ENCODE peak calls at places on chromosomes 13 and 19, in five cellular contexts. One of them, this sample, is unnamed.

GRCh38 chr19:1102407-1103106 is 1.2 kb upstream of the GPX4 start:
- DNase-seq in mesendoderm: peak; percentile 47
- DNase-seq in H1: no peak
- DNase-seq in neuronal stem cell: no peak
- DNase-seq in PC-3: peak; percentile 96
- DNase-seq in this sample: no peak

GRCh38 chr19:54191671-54192453 is 754 bp downstream of the TSEN34 start:
- DNase-seq in mesendoderm: no peak
- DNase-seq in H1: no peak
- DNase-seq in PC-3: no peak
- DNase-seq in neuronal stem cell: no peak
- DNase-seq in this sample: no peak

GRCh38 chr13:46386996-46387851 is at the start of gene RUBCNL:
- DNase-seq in PC-3: peak; percentile 63
- DNase-seq in mesendoderm: peak; percentile 82
- DNase-seq in neuronal stem cell: peak; percentile 57
- DNase-seq in H1: no peak
- DNase-seq in this sample: peak; percentile 84

GRCh38 chr13:106314417-106314816 is 221.0 kb downstream of the EFNB2 start:
- DNase-seq in mesendoderm: peak; percentile 49
- DNase-seq in PC-3: no peak
- DNase-seq in H1: no peak
- DNase-seq in neuronal stem cell: no peak
- DNase-seq in this sample: no peak

GRCh38 chr19:22605275-22606211 is 28.6 kb upstream of the ZNF492 start:
- DNase-seq in mesendoderm: no peak
- DNase-seq in neuronal stem cell: no peak
- DNase-seq in PC-3: no peak
- DNase-seq in H1: no peak
- DNase-seq in this sample: no peak

GRCh38 chr19:35738021-35738886 is 4.0 kb downstream of the IGFLR1 start:
- DNase-seq in mesendoderm: no peak
- DNase-seq in PC-3: no peak
- DNase-seq in H1: no peak
- DNase-seq in neuronal stem cell: no peak
- DNase-seq in this sample: no peak

GRCh38 chr13:32426191-32426980 is 1.5 kb downstream of the N4BP2L1 start:
- DNase-seq in neuronal stem cell: no peak
- DNase-seq in mesendoderm: no peak
- DNase-seq in H1: no peak
- DNase-seq in PC-3: no peak
- DNase-seq in this sample: no peak

GRCh38 chr19:17348700-17349099 is 11.3 kb downstream of the GTPBP3 start:
- DNase-seq in H1: peak; percentile 75
- DNase-seq in neuronal stem cell: peak; percentile 23
- DNase-seq in mesendoderm: peak; percentile 91
- DNase-seq in PC-3: peak; percentile 78
- DNase-seq in this sample: peak; percentile 65

GRCh38 chr13:25992076-25992475 is 59.7 kb downstream of the SHISA2 start:
- DNase-seq in PC-3: peak; percentile 24
- DNase-seq in neuronal stem cell: no peak
- DNase-seq in H1: no peak
- DNase-seq in mesendoderm: no peak
- DNase-seq in this sample: no peak

GRCh38 chr19:12365094-12365371 is 450 bp downstream of the ZNF442 start:
- DNase-seq in PC-3: peak; percentile 18
- DNase-seq in neuronal stem cell: no peak
- DNase-seq in mesendoderm: peak; percentile 46
- DNase-seq in H1: no peak
- DNase-seq in this sample: no peak

GRCh38 chr13:104315606-104316005 is 1249.4 kb upstream of the SLC10A2 start:
- DNase-seq in mesendoderm: no peak
- DNase-seq in H1: no peak
- DNase-seq in PC-3: peak; percentile 88
- DNase-seq in neuronal stem cell: no peak
- DNase-seq in this sample: no peak

GRCh38 chr19:46049597-46049996 is 8.8 kb upstream of the IGFL4 start:
- DNase-seq in PC-3: no peak
- DNase-seq in mesendoderm: peak; percentile 89
- DNase-seq in neuronal stem cell: no peak
- DNase-seq in H1: peak; percentile 27
- DNase-seq in this sample: no peak

GRCh38 chr13:100588350-100589177 is at the start of gene GGACT:
- DNase-seq in H1: peak; percentile 43
- DNase-seq in PC-3: peak; percentile 27
- DNase-seq in neuronal stem cell: peak; percentile 39
- DNase-seq in mesendoderm: peak; percentile 78
- DNase-seq in this sample: peak; percentile 74

GRCh38 chr13:112127564-112127963 is 60.6 kb downstream of the SOX1 start:
- DNase-seq in PC-3: no peak
- DNase-seq in H1: no peak
- DNase-seq in neuronal stem cell: no peak
- DNase-seq in mesendoderm: no peak
- DNase-seq in this sample: no peak

GRCh38 chr13:35978607-35979316 is 152.4 kb downstream of the DCLK1 start:
- DNase-seq in PC-3: peak; percentile 72
- DNase-seq in mesendoderm: peak; percentile 67
- DNase-seq in neuronal stem cell: peak; percentile 68
- DNase-seq in H1: no peak
- DNase-seq in this sample: peak; percentile 46

GRCh38 chr13:47976325-47976724 is 24.7 kb downstream of the SUCLA2 start:
- DNase-seq in H1: no peak
- DNase-seq in neuronal stem cell: no peak
- DNase-seq in mesendoderm: peak; percentile 38
- DNase-seq in PC-3: no peak
- DNase-seq in this sample: no peak

GRCh38 chr13:73722120-73722519 is 412.1 kb downstream of the KLF12 start:
- DNase-seq in mesendoderm: peak; percentile 63
- DNase-seq in H1: no peak
- DNase-seq in PC-3: peak; percentile 82
- DNase-seq in neuronal stem cell: no peak
- DNase-seq in this sample: no peak

GRCh38 chr13:78054152-78054551 is 135.5 kb upstream of the EDNRB start:
- DNase-seq in mesendoderm: no peak
- DNase-seq in PC-3: no peak
- DNase-seq in neuronal stem cell: no peak
- DNase-seq in H1: no peak
- DNase-seq in this sample: no peak

GRCh38 chr13:98182153-98182552 is 5.1 kb upstream of the RNF113B start:
- DNase-seq in PC-3: no peak
- DNase-seq in H1: no peak
- DNase-seq in neuronal stem cell: no peak
- DNase-seq in mesendoderm: no peak
- DNase-seq in this sample: no peak

GRCh38 chr13:98443329-98443728 is 133.6 kb downstream of the STK24 start:
- DNase-seq in mesendoderm: peak; percentile 57
- DNase-seq in H1: no peak
- DNase-seq in PC-3: peak; percentile 63
- DNase-seq in neuronal stem cell: no peak
- DNase-seq in this sample: no peak

GRCh38 chr13:101327844-101328243 is 88.5 kb downstream of the NALCN start:
- DNase-seq in neuronal stem cell: no peak
- DNase-seq in H1: no peak
- DNase-seq in mesendoderm: no peak
- DNase-seq in PC-3: no peak
- DNase-seq in this sample: no peak

GRCh38 chr13:46339035-46339666 is 47.9 kb downstream of the RUBCNL start:
- DNase-seq in H1: no peak
- DNase-seq in neuronal stem cell: no peak
- DNase-seq in mesendoderm: no peak
- DNase-seq in PC-3: peak; percentile 89
- DNase-seq in this sample: no peak

GRCh38 chr13:76663941-76664340 is 222.3 kb downstream of the KCTD12 start:
- DNase-seq in neuronal stem cell: no peak
- DNase-seq in H1: no peak
- DNase-seq in PC-3: no peak
- DNase-seq in mesendoderm: no peak
- DNase-seq in this sample: no peak

GRCh38 chr19:18613589-18614234 is 1.0 kb downstream of the TMEM59L start:
- DNase-seq in H1: no peak
- DNase-seq in mesendoderm: no peak
- DNase-seq in PC-3: no peak
- DNase-seq in neuronal stem cell: no peak
- DNase-seq in this sample: peak; percentile 52

GRCh38 chr13:65841156-65841555 is 1389.0 kb downstream of the PCDH9 start:
- DNase-seq in mesendoderm: no peak
- DNase-seq in neuronal stem cell: no peak
- DNase-seq in PC-3: no peak
- DNase-seq in H1: no peak
- DNase-seq in this sample: no peak

GRCh38 chr19:9538183-9539058 is at the start of gene ZNF426:
- DNase-seq in H1: peak; percentile 58
- DNase-seq in neuronal stem cell: peak; percentile 82
- DNase-seq in mesendoderm: peak; percentile 96
- DNase-seq in PC-3: peak; percentile 89
- DNase-seq in this sample: peak; percentile 93

GRCh38 chr13:70424928-70425327 is 316.7 kb upstream of the KLHL1 start:
- DNase-seq in H1: no peak
- DNase-seq in PC-3: no peak
- DNase-seq in neuronal stem cell: no peak
- DNase-seq in mesendoderm: no peak
- DNase-seq in this sample: no peak

GRCh38 chr13:102729560-102730275 is 34.9 kb upstream of the METTL21C start:
- DNase-seq in neuronal stem cell: no peak
- DNase-seq in H1: no peak
- DNase-seq in mesendoderm: no peak
- DNase-seq in PC-3: peak; percentile 74
- DNase-seq in this sample: no peak

GRCh38 chr19:53828531-53828930 is 4.4 kb upstream of the NLRP12 start:
- DNase-seq in neuronal stem cell: no peak
- DNase-seq in PC-3: no peak
- DNase-seq in H1: no peak
- DNase-seq in mesendoderm: no peak
- DNase-seq in this sample: no peak

GRCh38 chr13:28560612-28561011 is 65.7 kb upstream of the FLT1 start:
- DNase-seq in H1: no peak
- DNase-seq in mesendoderm: no peak
- DNase-seq in PC-3: no peak
- DNase-seq in neuronal stem cell: no peak
- DNase-seq in this sample: no peak

GRCh38 chr13:36913463-36913862 is 6.6 kb downstream of the SMAD9 start:
- DNase-seq in neuronal stem cell: no peak
- DNase-seq in mesendoderm: no peak
- DNase-seq in H1: no peak
- DNase-seq in PC-3: peak; percentile 37
- DNase-seq in this sample: no peak

GRCh38 chr19:1469936-1470863 is 8.8 kb downstream of the C19orf25 start:
- DNase-seq in mesendoderm: peak; percentile 71
- DNase-seq in H1: no peak
- DNase-seq in neuronal stem cell: peak; percentile 83
- DNase-seq in PC-3: peak; percentile 61
- DNase-seq in this sample: peak; percentile 92

GRCh38 chr13:71320452-71320851 is 546.6 kb downstream of the DACH1 start:
- DNase-seq in mesendoderm: peak; percentile 46
- DNase-seq in neuronal stem cell: no peak
- DNase-seq in H1: no peak
- DNase-seq in PC-3: peak; percentile 38
- DNase-seq in this sample: peak; percentile 34

GRCh38 chr13:33494596-33495214 is 209.2 kb upstream of the STARD13 start:
- DNase-seq in mesendoderm: peak; percentile 86
- DNase-seq in PC-3: peak; percentile 86
- DNase-seq in neuronal stem cell: no peak
- DNase-seq in H1: no peak
- DNase-seq in this sample: no peak

GRCh38 chr13:93700115-93700514 is 473.5 kb downstream of the GPC6 start:
- DNase-seq in mesendoderm: no peak
- DNase-seq in H1: no peak
- DNase-seq in PC-3: no peak
- DNase-seq in neuronal stem cell: no peak
- DNase-seq in this sample: no peak

GRCh38 chr13:50257646-50258045 is 242.4 kb downstream of the KCNRG start:
- DNase-seq in PC-3: no peak
- DNase-seq in H1: no peak
- DNase-seq in neuronal stem cell: no peak
- DNase-seq in mesendoderm: no peak
- DNase-seq in this sample: no peak
- H3K27ac ChIP-seq in PC-3: no peak overlapping the region
- H3K27ac ChIP-seq in H1: no peak overlapping the region
- H3K27ac ChIP-seq in neuronal stem cell: no peak overlapping the region
- H3K27ac ChIP-seq in mesendoderm: no peak overlapping the region
- H3K27ac ChIP-seq in this sample: no peak overlapping the region

GRCh38 chr19:50968709-50969412 is 530 bp downstream of the KLK6 start:
- DNase-seq in PC-3: peak; percentile 78
- DNase-seq in neuronal stem cell: no peak
- DNase-seq in H1: no peak
- DNase-seq in mesendoderm: no peak
- DNase-seq in this sample: no peak
- H3K4me2 ChIP-seq in PC-3: peak overlapping the region; percentile 71
- H3K4me2 ChIP-seq in neuronal stem cell: no peak overlapping the region
- H3K4me2 ChIP-seq in H1: no peak overlapping the region
- H3K4me2 ChIP-seq in mesendoderm: no peak overlapping the region
- H3K4me2 ChIP-seq in this sample: no peak overlapping the region

GRCh38 chr13:40657961-40658360 is 8.5 kb downstream of the FOXO1 start:
- DNase-seq in mesendoderm: no peak
- DNase-seq in neuronal stem cell: no peak
- DNase-seq in H1: no peak
- DNase-seq in PC-3: no peak
- DNase-seq in this sample: no peak
- H3K4me1 ChIP-seq in mesendoderm: peaks cover 10% of the 10 kb centered on the region
- H3K4me1 ChIP-seq in neuronal stem cell: peaks cover 13% of the 10 kb centered on the region
- H3K4me1 ChIP-seq in H1: peaks cover 18% of the 10 kb centered on the region
- H3K4me1 ChIP-seq in PC-3: peaks cover 9% of the 10 kb centered on the region
- H3K4me1 ChIP-seq in this sample: peaks cover 23% of the 10 kb centered on the region

GRCh38 chr13:42816538-42816937 is 35.2 kb downstream of the FAM216B start:
- DNase-seq in mesendoderm: no peak
- DNase-seq in neuronal stem cell: no peak
- DNase-seq in PC-3: no peak
- DNase-seq in H1: no peak
- DNase-seq in this sample: no peak

GRCh38 chr13:42820450-42820849 is 39.1 kb downstream of the FAM216B start:
- DNase-seq in H1: no peak
- DNase-seq in mesendoderm: no peak
- DNase-seq in PC-3: no peak
- DNase-seq in neuronal stem cell: no peak
- DNase-seq in this sample: no peak

GRCh38 chr13:42819712-42820111 is 38.3 kb downstream of the FAM216B start:
- DNase-seq in neuronal stem cell: no peak
- DNase-seq in mesendoderm: no peak
- DNase-seq in PC-3: no peak
- DNase-seq in H1: no peak
- DNase-seq in this sample: no peak

GRCh38 chr13:42815686-42816085 is 34.3 kb downstream of the FAM216B start:
- DNase-seq in mesendoderm: no peak
- DNase-seq in H1: no peak
- DNase-seq in PC-3: no peak
- DNase-seq in neuronal stem cell: no peak
- DNase-seq in this sample: no peak

DNA sequence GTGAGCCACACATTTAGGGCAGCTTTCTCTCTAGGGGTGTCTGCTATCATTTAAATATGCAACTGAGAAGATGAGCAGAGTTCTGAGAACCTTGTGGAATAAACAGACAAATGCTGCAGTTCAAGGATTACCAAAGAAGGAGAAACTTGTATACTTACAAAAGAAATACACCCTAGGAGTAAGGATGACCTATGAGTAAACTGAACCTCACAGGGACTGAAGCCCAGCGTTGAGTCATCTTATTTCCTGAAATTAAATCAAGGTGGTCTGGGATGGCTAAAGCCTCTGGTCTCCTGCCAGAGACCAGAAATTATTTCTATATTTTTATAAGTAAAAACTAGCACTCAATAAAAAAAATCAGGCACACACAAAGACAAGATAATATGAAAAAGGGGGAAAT is 40.1 kb downstream of the FAM216B start:
- DNase-seq in neuronal stem cell: no peak
- DNase-seq in mesendoderm: no peak
- DNase-seq in PC-3: peak; percentile 64
- DNase-seq in H1: no peak
- DNase-seq in this sample: no peak
- H3K27ac ChIP-seq in neuronal stem cell: no peak overlapping the region
- H3K27ac ChIP-seq in mesendoderm: no peak overlapping the region
- H3K27ac ChIP-seq in PC-3: peak overlapping the region; percentile 34
- H3K27ac ChIP-seq in H1: no peak overlapping the region
- H3K27ac ChIP-seq in this sample: no peak overlapping the region

This sample was measured in neural progenitor cell.